ENCODE peak calls at places on chromosomes 13 and 19, in nine cellular contexts. One of them, this sample, is unnamed.
A peak's percentile ranks its signal among the peaks of the same experiment; 100 is the strongest.

GRCh38 chr19:57434386-57435061 is 601 bp upstream of the ZNF749 start:
- DNase-seq in tibial artery: no peak
- DNase-seq in T-helper 1 cell: no peak
- DNase-seq in fibroblast of the aortic adventitia: no peak
- DNase-seq in skeletal muscle cell: no peak
- DNase-seq in osteoblast: peak; percentile 1
- DNase-seq in stimulated activated CD8-positive, alpha-beta memory T cell treated with anti-CD3 and anti-CD28 coated beads, Interleukin-2, amount 100 ng/mL, for 48 hours: no peak
- DNase-seq in type B pancreatic cell: no peak
- DNase-seq in stimulated activated CD4-positive, alpha-beta T cell treated with anti-CD3 and anti-CD28 coated beads, Interleukin-4, amount 100 ng/mL, for 48 hours: no peak
- DNase-seq in this sample: peak; percentile 11

GRCh38 chr19:16476401-16476800 is 4.6 kb upstream of the EPS15L1 start:
- DNase-seq in skeletal muscle cell: no peak
- DNase-seq in osteoblast: peak; percentile 18
- DNase-seq in stimulated activated CD8-positive, alpha-beta memory T cell treated with anti-CD3 and anti-CD28 coated beads, Interleukin-2, amount 100 ng/mL, for 48 hours: no peak
- DNase-seq in stimulated activated CD4-positive, alpha-beta T cell treated with anti-CD3 and anti-CD28 coated beads, Interleukin-4, amount 100 ng/mL, for 48 hours: no peak
- DNase-seq in T-helper 1 cell: no peak
- DNase-seq in fibroblast of the aortic adventitia: no peak
- DNase-seq in type B pancreatic cell: no peak
- DNase-seq in tibial artery: no peak
- DNase-seq in this sample: no peak

GRCh38 chr19:50325310-50326100 is 3.7 kb downstream of the KCNC3 start:
- DNase-seq in osteoblast: peak; percentile 100
- DNase-seq in fibroblast of the aortic adventitia: peak; percentile 3
- DNase-seq in skeletal muscle cell: no peak
- DNase-seq in type B pancreatic cell: peak; percentile 93
- DNase-seq in T-helper 1 cell: peak; percentile 74
- DNase-seq in stimulated activated CD4-positive, alpha-beta T cell treated with anti-CD3 and anti-CD28 coated beads, Interleukin-4, amount 100 ng/mL, for 48 hours: peak; percentile 58
- DNase-seq in tibial artery: no peak
- DNase-seq in stimulated activated CD8-positive, alpha-beta memory T cell treated with anti-CD3 and anti-CD28 coated beads, Interleukin-2, amount 100 ng/mL, for 48 hours: peak; percentile 67
- DNase-seq in this sample: peak; percentile 16

GRCh38 chr19:31470952-31471351 is 121.7 kb upstream of the TSHZ3 start:
- DNase-seq in T-helper 1 cell: no peak
- DNase-seq in tibial artery: no peak
- DNase-seq in stimulated activated CD8-positive, alpha-beta memory T cell treated with anti-CD3 and anti-CD28 coated beads, Interleukin-2, amount 100 ng/mL, for 48 hours: no peak
- DNase-seq in stimulated activated CD4-positive, alpha-beta T cell treated with anti-CD3 and anti-CD28 coated beads, Interleukin-4, amount 100 ng/mL, for 48 hours: no peak
- DNase-seq in osteoblast: no peak
- DNase-seq in type B pancreatic cell: no peak
- DNase-seq in skeletal muscle cell: no peak
- DNase-seq in fibroblast of the aortic adventitia: no peak
- DNase-seq in this sample: no peak

GRCh38 chr13:106038752-106039151 is 496.7 kb downstream of the EFNB2 start:
- DNase-seq in type B pancreatic cell: no peak
- DNase-seq in stimulated activated CD8-positive, alpha-beta memory T cell treated with anti-CD3 and anti-CD28 coated beads, Interleukin-2, amount 100 ng/mL, for 48 hours: no peak
- DNase-seq in fibroblast of the aortic adventitia: peak; percentile 53
- DNase-seq in osteoblast: peak; percentile 89
- DNase-seq in skeletal muscle cell: peak; percentile 84
- DNase-seq in stimulated activated CD4-positive, alpha-beta T cell treated with anti-CD3 and anti-CD28 coated beads, Interleukin-4, amount 100 ng/mL, for 48 hours: no peak
- DNase-seq in T-helper 1 cell: no peak
- DNase-seq in tibial artery: no peak
- DNase-seq in this sample: peak; percentile 84

GRCh38 chr19:10797541-10798256 is 38.3 kb downstream of the TMED1 start:
- DNase-seq in tibial artery: no peak
- DNase-seq in type B pancreatic cell: no peak
- DNase-seq in stimulated activated CD4-positive, alpha-beta T cell treated with anti-CD3 and anti-CD28 coated beads, Interleukin-4, amount 100 ng/mL, for 48 hours: peak; percentile 85
- DNase-seq in stimulated activated CD8-positive, alpha-beta memory T cell treated with anti-CD3 and anti-CD28 coated beads, Interleukin-2, amount 100 ng/mL, for 48 hours: peak; percentile 86
- DNase-seq in skeletal muscle cell: no peak
- DNase-seq in osteoblast: no peak
- DNase-seq in fibroblast of the aortic adventitia: no peak
- DNase-seq in T-helper 1 cell: peak; percentile 75
- DNase-seq in this sample: no peak

GRCh38 chr13:105255472-105255871 is 1280.0 kb downstream of the EFNB2 start:
- DNase-seq in stimulated activated CD8-positive, alpha-beta memory T cell treated with anti-CD3 and anti-CD28 coated beads, Interleukin-2, amount 100 ng/mL, for 48 hours: no peak
- DNase-seq in T-helper 1 cell: no peak
- DNase-seq in skeletal muscle cell: no peak
- DNase-seq in fibroblast of the aortic adventitia: no peak
- DNase-seq in type B pancreatic cell: no peak
- DNase-seq in osteoblast: no peak
- DNase-seq in tibial artery: no peak
- DNase-seq in stimulated activated CD4-positive, alpha-beta T cell treated with anti-CD3 and anti-CD28 coated beads, Interleukin-4, amount 100 ng/mL, for 48 hours: no peak
- DNase-seq in this sample: no peak

GRCh38 chr19:34067861-34068271 is 104.4 kb upstream of the LSM14A start:
- DNase-seq in tibial artery: no peak
- DNase-seq in stimulated activated CD4-positive, alpha-beta T cell treated with anti-CD3 and anti-CD28 coated beads, Interleukin-4, amount 100 ng/mL, for 48 hours: no peak
- DNase-seq in T-helper 1 cell: no peak
- DNase-seq in skeletal muscle cell: no peak
- DNase-seq in stimulated activated CD8-positive, alpha-beta memory T cell treated with anti-CD3 and anti-CD28 coated beads, Interleukin-2, amount 100 ng/mL, for 48 hours: no peak
- DNase-seq in fibroblast of the aortic adventitia: no peak
- DNase-seq in osteoblast: peak; percentile 64
- DNase-seq in type B pancreatic cell: no peak
- DNase-seq in this sample: peak; percentile 9

GRCh38 chr19:2021453-2022140 is 6.1 kb upstream of the BTBD2 start:
- DNase-seq in stimulated activated CD4-positive, alpha-beta T cell treated with anti-CD3 and anti-CD28 coated beads, Interleukin-4, amount 100 ng/mL, for 48 hours: no peak
- DNase-seq in tibial artery: no peak
- DNase-seq in skeletal muscle cell: no peak
- DNase-seq in osteoblast: peak; percentile 62
- DNase-seq in T-helper 1 cell: no peak
- DNase-seq in fibroblast of the aortic adventitia: no peak
- DNase-seq in type B pancreatic cell: no peak
- DNase-seq in stimulated activated CD8-positive, alpha-beta memory T cell treated with anti-CD3 and anti-CD28 coated beads, Interleukin-2, amount 100 ng/mL, for 48 hours: no peak
- DNase-seq in this sample: no peak

GRCh38 chr13:46726347-46726746 is 70.6 kb downstream of the ESD start:
- DNase-seq in tibial artery: no peak
- DNase-seq in T-helper 1 cell: no peak
- DNase-seq in stimulated activated CD4-positive, alpha-beta T cell treated with anti-CD3 and anti-CD28 coated beads, Interleukin-4, amount 100 ng/mL, for 48 hours: no peak
- DNase-seq in type B pancreatic cell: no peak
- DNase-seq in stimulated activated CD8-positive, alpha-beta memory T cell treated with anti-CD3 and anti-CD28 coated beads, Interleukin-2, amount 100 ng/mL, for 48 hours: no peak
- DNase-seq in osteoblast: no peak
- DNase-seq in skeletal muscle cell: no peak
- DNase-seq in fibroblast of the aortic adventitia: no peak
- DNase-seq in this sample: no peak

This sample was measured in AG10803.